ENCODE peak calls at places on chromosomes 7 and 10, in eight cellular contexts. Y is HL-60; O is bronchial epithelial cell; P is AG10803; D is CD8-positive, alpha-beta T cell; G is GM12865; B is AG04450; N is tibial artery. H is an unnamed sample.

GRCh38 chr7:89798599-89798996 is 355.7 kb upstream of the STEAP1 start:
- DNase-seq in Y (no peak), O (no peak), P (no peak), D (no peak), G (no peak), B (no peak), N (no peak), H (no peak)

GRCh38 chr7:5699951-5700384 is 81.5 kb downstream of the RNF216 start:
- DNase-seq in Y (no peak), O (no peak), P (no peak), D (peak), G (peak), B (no peak), N (no peak), H (no peak)

GRCh38 chr10:93160829-93161228 is 87.1 kb downstream of the CYP26A1 start:
- DNase-seq in Y (no peak), O (peak), P (peak), D (no peak), G (no peak), B (no peak), N (peak), H (peak)

GRCh38 chr7:74104702-74105101 is 21.1 kb downstream of the LIMK1 start:
- DNase-seq in Y (no peak), O (peak), P (no peak), D (no peak), G (no peak), B (no peak), N (no peak), H (no peak)

GRCh38 chr10:83545901-83546391 is 593.4 kb upstream of the GHITM start:
- DNase-seq in Y (no peak), O (peak), P (no peak), D (no peak), G (peak), B (no peak), N (no peak), H (no peak)

GRCh38 chr10:125455855-125456254 is 227.1 kb downstream of the TEX36 start:
- DNase-seq in Y (no peak), O (no peak), P (no peak), D (no peak), G (no peak), B (no peak), N (no peak), H (no peak)

GRCh38 chr7:90210475-90210874 is 1.1 kb upstream of the STEAP2 start:
- DNase-seq in Y (no peak), O (no peak), P (no peak), D (no peak), G (no peak), B (no peak), N (no peak), H (no peak)

GRCh38 chr7:151168022-151168786 is 710 bp upstream of the GBX1 start:
- DNase-seq in Y (peak), O (no peak), P (no peak), D (peak), G (peak), B (no peak), N (no peak), H (no peak)

GRCh38 chr7:47886412-47886811 is 61.9 kb downstream of the PKD1L1 start:
- DNase-seq in Y (no peak), O (no peak), P (no peak), D (no peak), G (no peak), B (no peak), N (no peak), H (no peak)

GRCh38 chr10:42543840-42544372 is 94.5 kb downstream of the ZNF33B start:
- DNase-seq in Y (no peak), O (no peak), P (no peak), D (no peak), G (no peak), B (no peak), N (no peak), H (no peak)

GRCh38 chr10:91709394-91709798 is 76.5 kb upstream of the PPP1R3C start:
- DNase-seq in Y (no peak), O (peak), P (peak), D (no peak), G (no peak), B (no peak), N (no peak), H (peak)

DNA sequence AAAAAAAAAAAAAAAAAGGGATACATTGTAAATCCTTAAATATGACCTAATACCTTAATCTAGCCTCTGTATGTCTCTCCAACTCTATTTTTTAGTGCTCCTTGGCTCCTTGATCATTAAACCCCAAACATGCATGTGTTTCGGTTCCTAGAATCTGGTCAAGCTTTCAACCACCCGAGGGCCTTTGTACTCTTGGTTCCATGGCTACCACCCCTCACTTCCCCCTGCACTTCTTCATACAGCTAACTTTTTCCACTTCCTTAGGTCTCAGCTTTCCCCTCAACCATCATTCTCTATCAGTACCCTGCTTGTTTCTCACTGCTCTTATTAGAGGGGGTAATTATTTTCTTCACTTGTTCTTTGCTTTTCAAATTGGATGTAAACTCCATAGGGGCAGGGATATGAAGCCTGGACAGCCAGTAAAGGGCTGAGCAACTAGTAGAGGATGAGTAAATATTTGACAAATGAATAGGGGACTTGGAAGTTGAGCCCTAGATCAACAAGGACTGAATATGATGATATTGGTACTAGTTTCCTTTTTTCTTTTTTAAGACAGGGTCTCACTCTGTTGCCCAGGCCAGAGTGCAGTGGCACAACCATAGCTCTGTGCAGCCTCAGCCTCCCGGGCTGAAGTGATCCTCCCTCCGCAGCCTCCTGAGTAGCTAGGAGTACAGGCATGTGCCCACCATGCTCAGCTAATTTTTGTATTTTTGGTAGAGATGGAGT is 4.3 kb upstream of the GDI2 start:
- DNase-seq in Y (no peak), O (no peak), P (no peak), D (no peak), G (peak), B (no peak), N (no peak), H (no peak)
- TF ChIP-seq CTCF in Y (no peak), O (no peak), P (no peak), D (no peak), G (no peak), B (no peak), N (no peak), H (no peak)

GRCh38 chr10:7397049-7397448 is 13.8 kb downstream of the SFMBT2 start:
- DNase-seq in Y (no peak), O (no peak), P (no peak), D (no peak), G (no peak), B (no peak), N (no peak), H (no peak)
- H3K4me3 ChIP-seq in Y (no peak), O (no peak), P (no peak), D (no peak), G (no peak), B (no peak), N (no peak), H (no peak)

DNA sequence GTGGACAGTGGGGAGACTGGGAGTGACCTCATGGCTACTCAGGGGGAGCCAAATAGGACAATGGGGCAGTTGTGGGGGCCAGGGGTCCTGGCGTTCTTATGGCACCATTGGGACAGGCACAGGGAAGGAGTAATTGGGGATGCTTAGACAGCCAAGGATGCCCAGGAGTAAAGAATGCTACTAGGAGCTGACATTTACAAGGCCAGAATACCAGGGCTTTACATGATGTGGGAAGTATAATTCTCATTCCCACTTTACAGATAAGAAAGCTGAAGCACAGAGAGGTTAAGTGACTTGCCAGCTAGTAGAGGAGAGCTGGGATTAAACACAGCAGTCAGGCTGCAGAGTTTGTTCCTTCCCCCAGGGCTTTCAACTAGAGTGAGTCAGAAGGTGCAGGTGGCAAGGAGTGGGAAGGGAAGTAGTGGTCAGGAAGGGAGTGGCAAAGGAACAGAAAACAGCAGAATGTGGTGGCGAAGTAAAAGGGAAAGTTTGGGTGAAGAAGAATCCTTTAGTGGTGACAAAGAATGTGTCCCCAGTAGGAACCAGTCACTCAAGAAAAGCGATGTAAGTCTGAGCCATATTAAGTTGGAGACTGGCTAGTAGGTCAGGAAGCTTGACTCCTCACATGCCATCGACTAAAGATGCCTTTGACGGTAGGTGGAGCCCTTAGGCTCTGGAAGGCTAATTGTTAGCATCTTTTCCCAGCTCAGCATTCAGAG is 32.8 kb downstream of the CPVL start:
- DNase-seq in Y (peak), O (peak), P (peak), D (no peak), G (peak), B (no peak), N (no peak), H (no peak)
- TF ChIP-seq CTCF in Y (peak), O (peak), P (peak), D (no peak), G (peak), B (no peak), N (no peak), H (peak)

GRCh38 chr10:22612316-22612715 is 102.1 kb downstream of the PIP4K2A start:
- DNase-seq in Y (no peak), O (no peak), P (no peak), D (no peak), G (no peak), B (no peak), N (no peak), H (no peak)

GRCh38 chr10:22611425-22612111 is 102.8 kb downstream of the PIP4K2A start:
- DNase-seq in Y (no peak), O (no peak), P (no peak), D (no peak), G (peak), B (no peak), N (no peak), H (no peak)

GRCh38 chr10:22610595-22610994 is 103.8 kb downstream of the PIP4K2A start:
- DNase-seq in Y (no peak), O (no peak), P (no peak), D (no peak), G (no peak), B (no peak), N (no peak), H (no peak)

GRCh38 chr10:22615101-22615500 is 99.3 kb downstream of the PIP4K2A start:
- DNase-seq in Y (no peak), O (no peak), P (no peak), D (no peak), G (no peak), B (no peak), N (no peak), H (no peak)

DNA sequence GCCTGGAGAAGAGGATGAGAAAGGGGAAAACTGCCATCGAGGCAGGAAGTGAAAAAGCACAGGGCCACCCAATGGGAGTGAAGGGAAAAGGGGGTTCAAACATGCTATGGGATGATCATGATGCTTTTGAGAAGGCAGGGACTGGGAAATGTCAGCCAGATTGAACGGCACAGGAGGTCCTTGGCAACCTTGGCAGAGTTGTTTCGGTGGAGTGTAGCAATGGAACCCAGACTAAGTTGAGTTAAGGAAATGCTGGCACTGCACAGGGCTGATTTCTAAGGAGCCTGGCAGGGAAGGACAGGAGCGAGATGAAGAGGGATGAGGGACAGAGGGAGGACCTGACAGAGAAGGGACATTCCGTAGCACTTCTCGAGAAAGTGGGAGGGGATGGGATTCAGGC is 101.4 kb downstream of the PIP4K2A start:
- DNase-seq in Y (no peak), O (no peak), P (no peak), D (no peak), G (no peak), B (no peak), N (no peak), H (no peak)
- H3K4me3 ChIP-seq in Y (no peak), O (no peak), P (no peak), D (no peak), G (no peak), B (no peak), N (no peak), H (no peak)

DNA sequence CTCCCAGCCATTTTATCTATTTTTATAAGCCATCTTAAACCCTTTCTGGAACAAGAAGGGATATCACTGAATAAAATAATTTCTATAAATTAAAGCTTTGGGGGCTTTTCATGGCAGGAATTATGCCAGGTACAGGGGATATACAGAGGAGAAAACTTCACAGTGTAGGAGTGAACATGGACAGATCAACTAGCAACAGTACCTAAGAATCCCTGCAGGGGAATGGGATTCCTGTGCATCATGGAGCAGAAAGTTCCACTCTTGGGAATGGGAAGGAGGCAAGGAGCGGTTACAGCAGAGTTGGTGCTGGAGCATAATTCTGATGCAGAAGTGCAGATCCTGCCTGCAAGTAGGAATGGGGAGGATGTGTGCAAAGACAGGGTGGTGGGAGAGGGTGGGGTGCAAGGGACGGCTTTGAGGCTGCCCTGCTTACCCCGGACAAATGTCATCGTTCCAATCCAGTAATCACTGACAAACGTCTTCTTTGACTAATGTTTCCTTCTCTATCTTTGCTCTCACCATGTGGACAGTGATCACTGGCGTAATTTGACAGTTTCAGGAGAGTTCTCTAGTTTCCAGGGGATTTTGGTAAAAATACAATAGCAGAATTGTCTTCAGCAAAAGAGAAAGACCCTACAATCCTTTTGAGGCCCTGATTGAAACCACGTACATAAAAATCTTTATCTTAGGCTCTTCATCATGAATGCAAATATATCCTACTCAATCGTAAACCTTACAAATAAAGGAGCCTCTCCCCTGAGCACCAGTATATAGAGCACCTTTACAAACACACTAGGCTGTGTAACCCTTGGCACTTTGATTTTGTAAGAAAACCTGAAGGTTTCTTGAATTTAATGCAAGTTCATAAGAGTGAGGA is 196.7 kb downstream of the HECW1 start:
- DNase-seq in Y (no peak), O (no peak), P (no peak), D (no peak), G (peak), B (no peak), N (no peak), H (no peak)
- TF ChIP-seq CTCF in Y (no peak), O (no peak), P (no peak), D (no peak), G (no peak), B (no peak), N (no peak), H (no peak)

DNA sequence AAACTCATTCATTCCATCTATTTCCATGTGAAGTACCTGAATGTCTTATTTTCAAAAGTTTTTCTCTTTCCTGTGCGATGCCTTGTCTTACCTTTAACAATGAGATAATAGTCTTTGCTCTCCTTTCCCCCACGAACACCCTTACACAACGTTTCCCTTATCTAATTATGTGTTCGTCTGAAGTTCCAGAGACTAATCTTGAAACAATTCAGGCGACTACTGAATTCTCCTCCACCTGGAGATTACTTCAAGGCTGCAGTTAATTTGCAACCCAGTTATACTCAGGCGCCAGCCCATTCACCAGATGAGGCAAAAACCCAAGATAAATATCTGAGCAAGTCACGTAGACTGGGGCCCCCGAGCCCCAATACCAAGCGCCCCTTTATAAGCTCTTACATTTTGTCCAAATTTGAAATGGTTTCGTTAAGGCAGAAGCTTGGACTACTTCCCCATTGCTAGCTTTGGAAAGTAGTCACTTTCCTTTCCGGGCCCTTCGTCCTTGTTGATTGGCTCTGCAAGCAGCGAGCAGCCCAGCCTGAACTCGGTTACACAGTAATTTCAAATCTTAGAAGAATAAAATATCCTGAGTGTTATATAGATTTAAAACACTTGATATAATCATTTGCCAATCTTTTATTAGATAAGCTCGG is 1.2 kb downstream of the TPK1 start:
- DNase-seq in Y (peak), O (no peak), P (peak), D (no peak), G (peak), B (no peak), N (peak), H (no peak)
- H3K4me3 ChIP-seq in Y (peak), O (peak), P (peak), D (peak), G (peak), B (peak), N (peak), H (peak)

GRCh38 chr7:125338110-125338509 is 408.5 kb upstream of the POT1 start:
- DNase-seq in Y (no peak), O (no peak), P (no peak), D (no peak), G (no peak), B (no peak), N (no peak), H (no peak)

GRCh38 chr7:125336326-125336725 is 406.7 kb upstream of the POT1 start:
- DNase-seq in Y (no peak), O (no peak), P (no peak), D (no peak), G (no peak), B (no peak), N (no peak), H (no peak)
- TF ChIP-seq CTCF in Y (no peak), O (no peak), P (no peak), D (no peak), G (no peak), B (no peak), N (no peak), H (no peak)